ENCODE peak calls at places on chromosomes 3 and 15, in eight cellular contexts. O is neuronal stem cell, E is endodermal cell, X is body of pancreas, D is tibial artery, Q is right atrium auricular region, L is cardiac muscle cell, R is GM23338. T is an unnamed sample.

GRCh38 chr3:130425484-130425883 is 80.0 kb downstream of the COL6A5 start:
- DNase-seq in O (no peak), E (no peak), X (no peak), D (no peak), Q (no peak), L (no peak), R (no peak), T (no peak)

GRCh38 chr15:29064290-29064689 is 178.5 kb downstream of the APBA2 start:
- DNase-seq in O (no peak), E (peak; percentile 57), X (peak; percentile 43), D (no peak), Q (no peak), L (no peak), R (peak; percentile 22), T (no peak)

GRCh38 chr3:82130056-82130455 is 368.6 kb upstream of the GBE1 start:
- DNase-seq in O (no peak), E (no peak), X (peak; percentile 6), D (no peak), Q (no peak), L (no peak), R (no peak), T (no peak)

GRCh38 chr3:109177888-109178287 is 41.4 kb downstream of the C3orf85 start:
- DNase-seq in O (no peak), E (no peak), X (no peak), D (no peak), Q (no peak), L (no peak), R (no peak), T (no peak)

GRCh38 chr3:7546219-7546618 is 685.3 kb downstream of the GRM7 start:
- DNase-seq in O (no peak), E (no peak), X (peak; percentile 25), D (no peak), Q (no peak), L (peak; percentile 73), R (no peak), T (no peak)

GRCh38 chr3:182094321-182094720 is 382.6 kb downstream of the SOX2 start:
- DNase-seq in O (no peak), E (no peak), X (no peak), D (no peak), Q (no peak), L (no peak), R (no peak), T (no peak)

GRCh38 chr3:71135373-71136088 is 448.0 kb downstream of the FOXP1 start:
- DNase-seq in O (no peak), E (no peak), X (peak; percentile 75), D (no peak), Q (no peak), L (no peak), R (no peak), T (no peak)

GRCh38 chr3:31724681-31725080 is 192.0 kb downstream of the STT3B start:
- DNase-seq in O (no peak), E (no peak), X (no peak), D (no peak), Q (no peak), L (peak; percentile 22), R (peak; percentile 69), T (no peak)

GRCh38 chr15:52171386-52171785 is 19.8 kb downstream of the GNB5 start:
- DNase-seq in O (no peak), E (no peak), X (no peak), D (no peak), Q (no peak), L (peak; percentile 21), R (peak; percentile 45), T (no peak)

GRCh38 chr3:33372218-33373081 is 67.8 kb downstream of the UBP1 start:
- DNase-seq in O (peak; percentile 41), E (peak; percentile 69), X (peak; percentile 52), D (peak; percentile 41), Q (no peak), L (peak; percentile 72), R (peak; percentile 68), T (no peak)

GRCh38 chr15:29840054-29840453 is 17.8 kb upstream of the TJP1 start:
- DNase-seq in O (no peak), E (no peak), X (no peak), D (no peak), Q (no peak), L (no peak), R (no peak), T (no peak)

GRCh38 chr15:41813426-41813825 is 14.5 kb upstream of the JMJD7 start:
- DNase-seq in O (no peak), E (no peak), X (no peak), D (no peak), Q (no peak), L (no peak), R (no peak), T (no peak)

GRCh38 chr3:54853573-54854404 is 74.1 kb downstream of the LRTM1 start:
- DNase-seq in O (peak; percentile 59), E (peak; percentile 93), X (peak; percentile 64), D (peak; percentile 73), Q (peak; percentile 82), L (peak; percentile 75), R (peak; percentile 84), T (peak; percentile 92)

GRCh38 chr3:12436514-12437222 is 47.6 kb upstream of the TSEN2 start:
- DNase-seq in O (no peak), E (peak; percentile 31), X (no peak), D (no peak), Q (peak; percentile 61), L (peak; percentile 79), R (no peak), T (no peak)

GRCh38 chr3:191331443-191331842 is 1.1 kb upstream of the UTS2B start:
- DNase-seq in O (no peak), E (no peak), X (no peak), D (no peak), Q (no peak), L (peak; percentile 35), R (no peak), T (no peak)

GRCh38 chr3:195907730-195908438 is 467 bp downstream of the TNK2 start:
- DNase-seq in O (no peak), E (no peak), X (peak; percentile 64), D (peak; percentile 41), Q (peak; percentile 81), L (peak; percentile 32), R (no peak), T (peak; percentile 86)

GRCh38 chr3:143951351-143951971 is 20.2 kb upstream of the DIPK2A start:
- DNase-seq in O (peak; percentile 18), E (peak; percentile 63), X (no peak), D (no peak), Q (no peak), L (peak; percentile 72), R (peak; percentile 69), T (no peak)

GRCh38 chr3:160217675-160218074 is 7.5 kb upstream of the C3orf80 start:
- DNase-seq in O (no peak), E (no peak), X (no peak), D (no peak), Q (no peak), L (no peak), R (peak; percentile 15), T (no peak)

GRCh38 chr3:132034097-132034485 is 723 bp downstream of the CPNE4 start:
- DNase-seq in O (no peak), E (peak; percentile 61), X (no peak), D (no peak), Q (no peak), L (no peak), R (peak; percentile 48), T (no peak)

GRCh38 chr3:134331811-134332199 is 42.4 kb downstream of the AMOTL2 start:
- DNase-seq in O (no peak), E (no peak), X (no peak), D (no peak), Q (no peak), L (no peak), R (peak; percentile 48), T (no peak)

GRCh38 chr3:134333522-134334181 is 40.6 kb downstream of the AMOTL2 start:
- DNase-seq in O (peak; percentile 72), E (peak; percentile 91), X (no peak), D (peak; percentile 61), Q (no peak), L (peak; percentile 77), R (peak; percentile 56), T (no peak)

GRCh38 chr3:134334231-134334900 is 39.9 kb downstream of the AMOTL2 start:
- DNase-seq in O (no peak), E (peak; percentile 68), X (no peak), D (no peak), Q (no peak), L (peak; percentile 41), R (no peak), T (no peak)

GRCh38 chr3:134330895-134331810 is 43.1 kb downstream of the AMOTL2 start:
- DNase-seq in O (no peak), E (peak; percentile 77), X (no peak), D (peak; percentile 54), Q (peak; percentile 73), L (peak; percentile 63), R (peak; percentile 71), T (no peak)

GRCh38 chr3:134332344-134332743 is 41.9 kb downstream of the AMOTL2 start:
- DNase-seq in O (no peak), E (no peak), X (no peak), D (peak; percentile 13), Q (no peak), L (no peak), R (no peak), T (no peak)
- H3K27ac ChIP-seq in O (no peak overlapping the region), E (no peak overlapping the region), X (no peak overlapping the region), D (peak overlapping the region; percentile 93), Q (no peak overlapping the region), L (no peak overlapping the region), R (no peak overlapping the region), T (no peak overlapping the region)

GRCh38 chr15:68479406-68479805 is 47.4 kb upstream of the ITGA11 start:
- DNase-seq in O (no peak), E (no peak), X (peak; percentile 45), D (peak; percentile 82), Q (peak; percentile 88), L (peak; percentile 91), R (no peak), T (no peak)
- H3K27ac ChIP-seq in O (no peak overlapping the region), E (no peak overlapping the region), X (no peak overlapping the region), D (peak overlapping the region; percentile 86), Q (peak overlapping the region; percentile 49), L (no peak overlapping the region), R (no peak overlapping the region), T (no peak overlapping the region)

GRCh38 chr15:85748729-85749128 is 46.0 kb downstream of the KLHL25 start:
- DNase-seq in O (no peak), E (peak; percentile 80), X (no peak), D (peak; percentile 21), Q (peak; percentile 54), L (no peak), R (peak; percentile 69), T (peak; percentile 68)
- H3K27ac ChIP-seq in O (no peak overlapping the region), E (peak overlapping the region; percentile 21), X (no peak overlapping the region), D (peak overlapping the region; percentile 73), Q (peak overlapping the region; percentile 81), L (no peak overlapping the region), R (no peak overlapping the region), T (no peak overlapping the region)

GRCh38 chr15:73655724-73656123 is 22.5 kb upstream of the NPTN start:
- DNase-seq in O (no peak), E (no peak), X (no peak), D (no peak), Q (no peak), L (peak; percentile 14), R (no peak), T (no peak)
- H3K27ac ChIP-seq in O (no peak overlapping the region), E (no peak overlapping the region), X (no peak overlapping the region), D (no peak overlapping the region), Q (no peak overlapping the region), L (no peak overlapping the region), R (no peak overlapping the region), T (no peak overlapping the region)

GRCh38 chr3:100412897-100413590 is 11.7 kb downstream of the LNP1 start:
- DNase-seq in O (no peak), E (no peak), X (no peak), D (no peak), Q (no peak), L (no peak), R (no peak), T (no peak)
- H3K27ac ChIP-seq in O (no peak overlapping the region), E (no peak overlapping the region), X (no peak overlapping the region), D (no peak overlapping the region), Q (no peak overlapping the region), L (peak overlapping the region; percentile 39), R (no peak overlapping the region), T (no peak overlapping the region)

GRCh38 chr3:42102569-42102968 is 11.4 kb downstream of the TRAK1 start:
- DNase-seq in O (no peak), E (no peak), X (peak; percentile 47), D (no peak), Q (no peak), L (no peak), R (no peak), T (no peak)
- H3K27ac ChIP-seq in O (no peak overlapping the region), E (no peak overlapping the region), X (no peak overlapping the region), D (peak overlapping the region; percentile 19), Q (peak overlapping the region; percentile 82), L (no peak overlapping the region), R (no peak overlapping the region), T (no peak overlapping the region)